ENCODE peak calls at places on chromosomes 3 and 15, in seven cellular contexts. Q is uterus; Y is spleen; N is mesendoderm; H is MM.1S; U is CD8-positive, alpha-beta memory T cell; R is small intestine. I is an unnamed sample. For H3K4me1 and H3K36me3, the result is how much of the 10 kb centered on the place peaks cover.

GRCh38 chr3:86420990-86421739 is 569.8 kb downstream of the VGLL3 start:
- DNase-seq in Q (no peak), Y (no peak), N (peak), H (no peak), U (no peak), R (no peak), I (peak)

GRCh38 chr3:78872195-78872594 is 895.6 kb downstream of the ROBO1 start:
- DNase-seq in Q (no peak), Y (no peak), N (peak), H (no peak), U (no peak), R (no peak), I (no peak)

GRCh38 chr3:133209871-133210550 is 171.8 kb downstream of the TMEM108 start:
- DNase-seq in Q (no peak), Y (no peak), N (no peak), H (no peak), U (no peak), R (no peak), I (no peak)

GRCh38 chr3:168427830-168428471 is 332.2 kb upstream of the GOLIM4 start:
- DNase-seq in Q (no peak), Y (no peak), N (no peak), H (no peak), U (no peak), R (no peak), I (no peak)

GRCh38 chr3:98185180-98185579 is 18.7 kb downstream of the OR5H15 start:
- DNase-seq in Q (no peak), Y (no peak), N (peak), H (peak), U (no peak), R (no peak), I (no peak)

GRCh38 chr15:100879046-100879445 is 585 bp upstream of the ALDH1A3 start:
- DNase-seq in Q (no peak), Y (no peak), N (peak), H (no peak), U (no peak), R (no peak), I (peak)

GRCh38 chr15:64247535-64247905 is 84.7 kb upstream of the PPIB start:
- DNase-seq in Q (no peak), Y (no peak), N (peak), H (no peak), U (no peak), R (peak), I (no peak)

GRCh38 chr3:161474139-161474538 is 22.5 kb upstream of the OTOL1 start:
- DNase-seq in Q (no peak), Y (no peak), N (no peak), H (no peak), U (no peak), R (no peak), I (no peak)

GRCh38 chr3:123883111-123883510 is 1.0 kb downstream of the MYLK start:
- DNase-seq in Q (no peak), Y (no peak), N (no peak), H (no peak), U (no peak), R (no peak), I (no peak)

GRCh38 chr15:64232400-64232799 is 69.6 kb upstream of the PPIB start:
- DNase-seq in Q (no peak), Y (no peak), N (no peak), H (no peak), U (no peak), R (peak), I (no peak)

GRCh38 chr3:136690611-136691010 is 61.6 kb downstream of the STAG1 start:
- DNase-seq in Q (no peak), Y (no peak), N (no peak), H (no peak), U (no peak), R (no peak), I (no peak)

GRCh38 chr15:36753173-36753572 is 173.7 kb downstream of the CDIN1 start:
- DNase-seq in Q (no peak), Y (no peak), N (peak), H (no peak), U (no peak), R (no peak), I (no peak)

GRCh38 chr3:127796045-127796720 is 26.1 kb downstream of the MGLL start:
- DNase-seq in Q (no peak), Y (peak), N (no peak), H (no peak), U (no peak), R (no peak), I (no peak)

GRCh38 chr3:72451840-72452239 is 396.4 kb downstream of the SHQ1 start:
- DNase-seq in Q (no peak), Y (no peak), N (peak), H (no peak), U (no peak), R (peak), I (no peak)

GRCh38 chr3:49638445-49638844 is 35.7 kb upstream of the APEH start:
- DNase-seq in Q (no peak), Y (no peak), N (peak), H (no peak), U (no peak), R (no peak), I (no peak)

GRCh38 chr3:52385157-52385556 is 59.7 kb downstream of the SEMA3G start:
- DNase-seq in Q (no peak), Y (no peak), N (peak), H (peak), U (no peak), R (peak), I (no peak)

GRCh38 chr3:173217127-173217526 is 76.1 kb upstream of the SPATA16 start:
- DNase-seq in Q (no peak), Y (no peak), N (peak), H (no peak), U (no peak), R (no peak), I (no peak)

GRCh38 chr3:29465836-29466235 is 185.0 kb downstream of the RBMS3 start:
- DNase-seq in Q (no peak), Y (no peak), N (no peak), H (no peak), U (no peak), R (no peak), I (no peak)

GRCh38 chr15:73699249-73700040 is 15.3 kb downstream of the CD276 start:
- DNase-seq in Q (no peak), Y (no peak), N (no peak), H (no peak), U (no peak), R (no peak), I (no peak)
- H3K4me1 ChIP-seq in Q (under half), Y (under half), N (under half), H (under half), U (under half), R (under half), I (under half)

GRCh38 chr3:179964867-179965266 is 71.9 kb downstream of the PEX5L start:
- DNase-seq in Q (no peak), Y (no peak), N (no peak), H (no peak), U (no peak), R (no peak), I (no peak)
- H3K36me3 ChIP-seq in Q (under half), Y (under half), N (under half), H (under half), U (under half), R (under half), I (under half)

DNA sequence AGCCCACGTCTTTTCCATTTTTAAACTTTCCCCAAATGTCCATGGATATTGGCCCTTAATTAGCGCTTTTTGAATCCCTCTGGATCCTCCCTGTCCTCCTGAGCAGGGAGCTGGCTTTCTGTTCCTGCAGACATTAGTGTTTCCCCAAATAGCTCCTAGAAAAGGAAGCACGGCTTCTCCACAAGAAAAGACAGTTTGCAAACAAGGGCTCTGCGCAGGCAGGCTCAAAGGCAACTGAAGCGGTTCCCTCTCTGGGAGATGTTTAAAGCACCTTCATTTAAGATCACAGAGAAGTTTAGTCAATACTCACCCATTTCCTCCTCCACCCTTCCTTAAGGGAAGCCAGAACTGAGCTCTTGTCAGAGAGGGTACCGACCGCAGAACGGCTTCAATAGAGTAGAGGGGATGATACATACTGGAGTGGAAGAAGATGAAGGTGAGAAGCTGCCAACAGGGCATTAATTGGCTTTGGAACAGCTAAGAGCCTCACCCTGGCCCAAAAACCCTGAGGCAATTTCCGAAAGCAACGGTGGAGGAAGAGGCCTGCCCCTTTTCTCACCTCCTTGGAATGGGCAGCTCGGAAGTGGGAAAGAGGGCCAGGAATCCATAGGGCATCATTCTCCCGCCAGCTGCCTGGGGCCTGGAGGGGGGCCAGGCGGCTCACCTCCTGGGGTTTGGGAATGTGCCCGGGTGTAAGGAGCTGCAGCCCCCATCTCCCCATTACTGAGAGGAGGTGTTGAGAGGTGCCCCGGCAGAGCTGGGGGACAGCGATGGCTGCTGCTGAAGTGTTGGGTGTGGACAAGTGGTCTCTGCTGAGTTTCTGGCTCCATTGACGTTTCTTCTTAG is 4.9 kb upstream of the EPHB3 start:
- DNase-seq in Q (no peak), Y (peak), N (no peak), H (no peak), U (no peak), R (no peak), I (peak)
- H3K4me1 ChIP-seq in Q (under half), Y (under half), N (under half), H (under half), U (half or more), R (under half), I (under half)

GRCh38 chr3:187072582-187072981 is 66.7 kb downstream of the RPL39L start:
- DNase-seq in Q (no peak), Y (no peak), N (peak), H (peak), U (no peak), R (no peak), I (no peak)
- H3K36me3 ChIP-seq in Q (under half), Y (half or more), N (under half), H (under half), U (half or more), R (under half), I (under half)

GRCh38 chr15:40053234-40054055 is 14.5 kb upstream of the SRP14 start:
- DNase-seq in Q (no peak), Y (peak), N (no peak), H (no peak), U (no peak), R (no peak), I (no peak)

GRCh38 chr15:40058476-40059140 is 19.6 kb upstream of the SRP14 start:
- DNase-seq in Q (no peak), Y (no peak), N (no peak), H (peak), U (no peak), R (no peak), I (no peak)

GRCh38 chr15:40054746-40055575 is 16.0 kb upstream of the SRP14 start:
- DNase-seq in Q (no peak), Y (peak), N (no peak), H (peak), U (no peak), R (peak), I (peak)

GRCh38 chr15:40054056-40054745 is 15.2 kb upstream of the SRP14 start:
- DNase-seq in Q (no peak), Y (peak), N (no peak), H (peak), U (no peak), R (no peak), I (no peak)

DNA sequence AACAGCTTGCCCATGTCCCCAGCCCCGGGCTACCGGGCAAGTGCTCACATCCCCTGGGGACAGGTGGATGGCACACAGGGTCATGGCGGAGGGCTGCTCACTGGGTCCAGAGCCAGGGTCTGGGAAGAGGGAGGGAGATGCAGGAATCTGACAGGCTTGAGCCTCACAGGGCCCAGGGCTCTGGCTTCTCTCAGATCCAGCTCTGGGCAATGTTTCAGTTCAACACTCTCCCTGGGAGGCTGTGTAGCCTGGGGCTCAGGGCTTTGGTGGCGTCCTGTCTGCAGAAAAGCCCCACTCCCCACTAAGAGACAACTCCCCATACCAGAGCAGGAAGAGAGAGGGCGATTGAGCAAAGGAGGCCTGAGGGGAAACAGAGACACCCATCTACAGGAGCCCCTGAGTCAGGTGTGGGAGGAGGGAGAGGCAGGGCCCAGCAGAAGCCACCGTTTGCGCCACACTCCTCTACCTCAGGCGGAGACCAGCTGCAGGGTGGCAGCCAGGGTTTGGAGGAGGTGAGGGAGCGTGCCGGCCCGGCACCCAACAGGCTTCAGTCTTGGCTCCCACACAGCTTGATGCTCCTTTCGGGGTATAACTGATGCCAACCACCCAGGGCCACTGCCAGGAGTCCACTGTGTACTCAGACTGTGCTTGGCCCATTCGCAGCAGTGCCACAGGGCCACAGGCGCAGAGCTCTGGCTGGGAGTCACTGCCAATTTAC is 16.8 kb upstream of the SRP14 start:
- DNase-seq in Q (no peak), Y (peak), N (peak), H (no peak), U (no peak), R (no peak), I (no peak)
- H3K4me1 ChIP-seq in Q (under half), Y (half or more), N (under half), H (half or more), U (under half), R (under half), I (under half)